ENCODE peak calls at places on chromosome 17, in four cellular contexts. One of them, this sample, is unnamed.
A peak's percentile ranks its signal among the peaks of the same experiment; 100 is the strongest.

GRCh38 chr17:17628388-17629008 is 37.0 kb upstream of the PEMT start:
- DNase-seq in heart right ventricle: no peak
- DNase-seq in neuronal stem cell: no peak
- DNase-seq in body of pancreas: no peak
- DNase-seq in this sample: peak; percentile 84

GRCh38 chr17:58338907-58339774 is 10.5 kb upstream of the TSPOAP1 start:
- DNase-seq in neuronal stem cell: no peak
- DNase-seq in heart right ventricle: no peak
- DNase-seq in body of pancreas: no peak
- DNase-seq in this sample: peak; percentile 93

GRCh38 chr17:52106638-52107261 is 51.8 kb downstream of the CA10 start:
- DNase-seq in neuronal stem cell: peak; percentile 44
- DNase-seq in heart right ventricle: no peak
- DNase-seq in body of pancreas: peak; percentile 73
- DNase-seq in this sample: no peak

GRCh38 chr17:4477286-4477791 is 21.3 kb upstream of the SPNS2 start:
- DNase-seq in neuronal stem cell: no peak
- DNase-seq in body of pancreas: no peak
- DNase-seq in heart right ventricle: no peak
- DNase-seq in this sample: no peak

GRCh38 chr17:40350410-40351184 is 13.9 kb downstream of the GJD3 start:
- DNase-seq in heart right ventricle: no peak
- DNase-seq in body of pancreas: no peak
- DNase-seq in neuronal stem cell: peak; percentile 94
- DNase-seq in this sample: no peak

GRCh38 chr17:72789711-72790110 is 302.8 kb downstream of the SLC39A11 start:
- DNase-seq in body of pancreas: no peak
- DNase-seq in neuronal stem cell: no peak
- DNase-seq in heart right ventricle: no peak
- DNase-seq in this sample: no peak

GRCh38 chr17:7289256-7290032 is 5.0 kb downstream of the YBX2 start:
- DNase-seq in neuronal stem cell: no peak
- DNase-seq in heart right ventricle: no peak
- DNase-seq in body of pancreas: no peak
- DNase-seq in this sample: no peak

GRCh38 chr17:39222151-39222550 is 3.6 kb downstream of the STAC2 start:
- DNase-seq in heart right ventricle: no peak
- DNase-seq in neuronal stem cell: no peak
- DNase-seq in body of pancreas: no peak
- DNase-seq in this sample: no peak

GRCh38 chr17:28716740-28717577 is 709 bp downstream of the RAB34 start:
- DNase-seq in body of pancreas: no peak
- DNase-seq in neuronal stem cell: peak; percentile 51
- DNase-seq in heart right ventricle: peak; percentile 42
- DNase-seq in this sample: no peak

GRCh38 chr17:73613271-73613941 is 30.8 kb downstream of the SDK2 start:
- DNase-seq in neuronal stem cell: peak; percentile 93
- DNase-seq in heart right ventricle: no peak
- DNase-seq in body of pancreas: no peak
- DNase-seq in this sample: no peak

GRCh38 chr17:34598161-34598776 is 18.9 kb downstream of the TMEM132E start:
- DNase-seq in neuronal stem cell: no peak
- DNase-seq in body of pancreas: no peak
- DNase-seq in heart right ventricle: no peak
- DNase-seq in this sample: no peak

GRCh38 chr17:57243171-57243622 is 13.1 kb upstream of the MSI2 start:
- DNase-seq in neuronal stem cell: peak; percentile 79
- DNase-seq in heart right ventricle: peak; percentile 67
- DNase-seq in body of pancreas: peak; percentile 72
- DNase-seq in this sample: peak; percentile 87

GRCh38 chr17:67686246-67686645 is 31.5 kb upstream of the NOL11 start:
- DNase-seq in body of pancreas: no peak
- DNase-seq in neuronal stem cell: no peak
- DNase-seq in heart right ventricle: no peak
- DNase-seq in this sample: no peak

GRCh38 chr17:40311575-40311974 is 2.6 kb downstream of the RARA start:
- DNase-seq in body of pancreas: peak; percentile 52
- DNase-seq in neuronal stem cell: no peak
- DNase-seq in heart right ventricle: peak; percentile 71
- DNase-seq in this sample: peak; percentile 79

GRCh38 chr17:73998246-73999220 is 204.9 kb upstream of the RPL38 start:
- DNase-seq in body of pancreas: peak; percentile 81
- DNase-seq in heart right ventricle: peak; percentile 33
- DNase-seq in neuronal stem cell: no peak
- DNase-seq in this sample: peak; percentile 85

GRCh38 chr17:59074494-59074893 is 32.2 kb downstream of the TRIM37 start:
- DNase-seq in heart right ventricle: no peak
- DNase-seq in neuronal stem cell: no peak
- DNase-seq in body of pancreas: no peak
- DNase-seq in this sample: no peak

GRCh38 chr17:38353084-38353604 is 1.5 kb downstream of the SOCS7 start:
- DNase-seq in neuronal stem cell: no peak
- DNase-seq in heart right ventricle: no peak
- DNase-seq in body of pancreas: no peak
- DNase-seq in this sample: no peak

GRCh38 chr17:18326572-18326971 is 11.5 kb downstream of the SMCR8 start:
- DNase-seq in neuronal stem cell: no peak
- DNase-seq in heart right ventricle: no peak
- DNase-seq in body of pancreas: no peak
- DNase-seq in this sample: no peak

GRCh38 chr17:8503807-8504206 is 68.1 kb downstream of the NDEL1 start:
- DNase-seq in heart right ventricle: no peak
- DNase-seq in body of pancreas: no peak
- DNase-seq in neuronal stem cell: no peak
- DNase-seq in this sample: no peak

GRCh38 chr17:72396121-72396520 is 275.3 kb downstream of the SOX9 start:
- DNase-seq in neuronal stem cell: no peak
- DNase-seq in body of pancreas: no peak
- DNase-seq in heart right ventricle: no peak
- DNase-seq in this sample: no peak

GRCh38 chr17:72270530-72270929 is 149.7 kb downstream of the SOX9 start:
- DNase-seq in heart right ventricle: peak; percentile 23
- DNase-seq in neuronal stem cell: no peak
- DNase-seq in body of pancreas: peak; percentile 20
- DNase-seq in this sample: no peak

GRCh38 chr17:4249452-4250029 is 14.2 kb downstream of the ANKFY1 start:
- DNase-seq in body of pancreas: no peak
- DNase-seq in heart right ventricle: no peak
- DNase-seq in neuronal stem cell: peak; percentile 8
- DNase-seq in this sample: no peak

GRCh38 chr17:18186271-18186982 is 2.8 kb downstream of the ALKBH5 start:
- DNase-seq in heart right ventricle: no peak
- DNase-seq in neuronal stem cell: no peak
- DNase-seq in body of pancreas: no peak
- DNase-seq in this sample: no peak

GRCh38 chr17:3989156-3989886 is 25.1 kb upstream of the ATP2A3 start:
- DNase-seq in neuronal stem cell: no peak
- DNase-seq in heart right ventricle: no peak
- DNase-seq in body of pancreas: no peak
- DNase-seq in this sample: no peak

GRCh38 chr17:57557793-57558681 is 187.1 kb downstream of the CCDC182 start:
- DNase-seq in body of pancreas: no peak
- DNase-seq in heart right ventricle: no peak
- DNase-seq in neuronal stem cell: no peak
- DNase-seq in this sample: no peak

GRCh38 chr17:73962308-73962707 is 241.2 kb upstream of the RPL38 start:
- DNase-seq in heart right ventricle: no peak
- DNase-seq in neuronal stem cell: no peak
- DNase-seq in body of pancreas: no peak
- DNase-seq in this sample: no peak

GRCh38 chr17:19533718-19534561 is at the start of gene SLC47A1:
- DNase-seq in neuronal stem cell: peak; percentile 40
- DNase-seq in heart right ventricle: peak; percentile 42
- DNase-seq in body of pancreas: peak; percentile 28
- DNase-seq in this sample: peak; percentile 80

GRCh38 chr17:73262676-73263642 is 1.3 kb upstream of the CPSF4L start:
- DNase-seq in neuronal stem cell: no peak
- DNase-seq in heart right ventricle: no peak
- DNase-seq in body of pancreas: no peak
- DNase-seq in this sample: peak; percentile 59

GRCh38 chr17:2238432-2239169 is 65.0 kb downstream of the SMG6 start:
- DNase-seq in heart right ventricle: peak; percentile 42
- DNase-seq in body of pancreas: no peak
- DNase-seq in neuronal stem cell: no peak
- DNase-seq in this sample: no peak

GRCh38 chr17:71202449-71202848 is 918.4 kb upstream of the SOX9 start:
- DNase-seq in heart right ventricle: no peak
- DNase-seq in neuronal stem cell: no peak
- DNase-seq in body of pancreas: no peak
- DNase-seq in this sample: no peak

GRCh38 chr17:46159686-46160085 is 33.5 kb downstream of the KANSL1 start:
- DNase-seq in heart right ventricle: no peak
- DNase-seq in neuronal stem cell: no peak
- DNase-seq in body of pancreas: no peak
- DNase-seq in this sample: no peak

GRCh38 chr17:596763-597644 is 117.6 kb downstream of the VPS53 start:
- DNase-seq in neuronal stem cell: no peak
- DNase-seq in heart right ventricle: no peak
- DNase-seq in body of pancreas: no peak
- DNase-seq in this sample: no peak

GRCh38 chr17:46794318-46794717 is 24.2 kb downstream of the WNT3 start:
- DNase-seq in neuronal stem cell: no peak
- DNase-seq in body of pancreas: no peak
- DNase-seq in heart right ventricle: no peak
- DNase-seq in this sample: no peak

GRCh38 chr17:28897769-28898259 is 281 bp upstream of the FLOT2 start:
- DNase-seq in neuronal stem cell: peak; percentile 27
- DNase-seq in body of pancreas: no peak
- DNase-seq in heart right ventricle: no peak
- DNase-seq in this sample: no peak

GRCh38 chr17:76264755-76265623 is at the start of gene UBALD2:
- DNase-seq in body of pancreas: peak; percentile 100
- DNase-seq in heart right ventricle: peak; percentile 99
- DNase-seq in neuronal stem cell: peak; percentile 94
- DNase-seq in this sample: peak; percentile 99

GRCh38 chr17:76267051-76267576 is 2.0 kb downstream of the UBALD2 start:
- DNase-seq in body of pancreas: no peak
- DNase-seq in neuronal stem cell: no peak
- DNase-seq in heart right ventricle: no peak
- DNase-seq in this sample: no peak

GRCh38 chr17:76268015-76268749 is 3.0 kb downstream of the UBALD2 start:
- DNase-seq in neuronal stem cell: no peak
- DNase-seq in heart right ventricle: peak; percentile 78
- DNase-seq in body of pancreas: peak; percentile 67
- DNase-seq in this sample: peak; percentile 95

GRCh38 chr17:76265624-76266243 is 586 bp downstream of the UBALD2 start:
- DNase-seq in neuronal stem cell: peak; percentile 55
- DNase-seq in body of pancreas: peak; percentile 81
- DNase-seq in heart right ventricle: peak; percentile 77
- DNase-seq in this sample: peak; percentile 92

GRCh38 chr17:76266244-76266938 is 1.2 kb downstream of the UBALD2 start:
- DNase-seq in heart right ventricle: no peak
- DNase-seq in body of pancreas: peak; percentile 38
- DNase-seq in neuronal stem cell: no peak
- DNase-seq in this sample: no peak
- H3K4me1 ChIP-seq in heart right ventricle: peaks cover 64% of the 10 kb centered on the region
- H3K4me1 ChIP-seq in body of pancreas: peaks cover 80% of the 10 kb centered on the region
- H3K4me1 ChIP-seq in neuronal stem cell: peaks cover 21% of the 10 kb centered on the region
- H3K4me1 ChIP-seq in this sample: peaks cover 86% of the 10 kb centered on the region

GRCh38 chr17:60832206-60832605 is 154.6 kb downstream of the BCAS3 start:
- DNase-seq in body of pancreas: no peak
- DNase-seq in heart right ventricle: no peak
- DNase-seq in neuronal stem cell: no peak
- DNase-seq in this sample: no peak
- H3K4me1 ChIP-seq in body of pancreas: peaks cover 4% of the 10 kb centered on the region
- H3K4me1 ChIP-seq in heart right ventricle: no peaks in the 10 kb centered on the region
- H3K4me1 ChIP-seq in neuronal stem cell: no peaks in the 10 kb centered on the region
- H3K4me1 ChIP-seq in this sample: no peaks in the 10 kb centered on the region

GRCh38 chr17:41538565-41538991 is 10.5 kb upstream of the KRT19 start:
- DNase-seq in body of pancreas: no peak
- DNase-seq in heart right ventricle: no peak
- DNase-seq in neuronal stem cell: no peak
- DNase-seq in this sample: peak; percentile 22

GRCh38 chr17:41537614-41537954 is 9.5 kb upstream of the KRT19 start:
- DNase-seq in body of pancreas: no peak
- DNase-seq in heart right ventricle: no peak
- DNase-seq in neuronal stem cell: no peak
- DNase-seq in this sample: peak; percentile 41

GRCh38 chr17:41535764-41536481 is 7.8 kb upstream of the KRT19 start:
- DNase-seq in neuronal stem cell: no peak
- DNase-seq in heart right ventricle: no peak
- DNase-seq in body of pancreas: no peak
- DNase-seq in this sample: peak; percentile 61

GRCh38 chr17:41537990-41538389 is 9.9 kb upstream of the KRT19 start:
- DNase-seq in heart right ventricle: no peak
- DNase-seq in neuronal stem cell: no peak
- DNase-seq in body of pancreas: no peak
- DNase-seq in this sample: peak; percentile 37

DNA sequence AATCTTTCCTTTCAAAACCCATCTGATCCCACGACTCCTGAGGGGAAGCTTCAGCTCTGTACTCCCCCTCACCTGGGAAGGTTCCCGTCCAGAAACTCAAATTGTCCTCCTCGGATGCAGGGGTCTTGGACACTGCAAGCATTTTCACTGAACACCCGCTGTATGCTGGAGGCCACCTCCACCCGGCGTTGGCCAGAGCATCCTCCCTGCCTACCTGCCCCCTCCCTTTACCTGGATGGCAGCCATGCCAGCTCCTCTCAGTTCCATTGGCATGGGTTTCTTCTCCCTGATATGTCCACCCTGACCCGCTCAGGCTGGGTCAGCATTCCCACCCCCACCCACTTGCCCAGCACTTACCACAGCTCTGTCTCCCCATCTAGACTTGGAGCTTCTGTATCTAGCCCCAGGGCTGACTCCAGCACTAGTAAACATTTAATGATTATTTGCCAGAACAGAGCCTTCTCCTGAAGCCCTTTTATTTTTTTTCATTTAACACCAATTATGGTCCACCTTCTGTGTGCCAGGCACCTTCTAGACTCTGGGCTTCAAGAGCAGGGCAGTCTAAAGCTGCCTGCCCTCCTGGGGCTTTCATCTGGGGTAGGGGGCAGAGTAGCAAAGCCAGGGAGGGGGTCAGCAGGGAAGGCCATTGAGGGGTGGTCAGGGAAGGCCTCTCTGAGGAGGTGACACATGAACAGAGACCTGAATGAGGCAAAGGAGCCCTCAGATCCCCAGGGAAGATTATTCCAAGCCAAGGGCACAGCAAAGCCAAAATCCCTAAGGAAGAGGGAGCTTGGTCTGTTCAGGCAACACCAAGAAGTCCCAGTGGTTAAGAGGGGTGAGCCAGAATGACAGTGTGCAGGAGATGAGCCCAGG is 8.9 kb upstream of the KRT19 start:
- DNase-seq in heart right ventricle: no peak
- DNase-seq in neuronal stem cell: no peak
- DNase-seq in body of pancreas: no peak
- DNase-seq in this sample: peak; percentile 41
- H3K4me1 ChIP-seq in heart right ventricle: no peaks in the 10 kb centered on the region
- H3K4me1 ChIP-seq in neuronal stem cell: peaks cover 12% of the 10 kb centered on the region
- H3K4me1 ChIP-seq in body of pancreas: no peaks in the 10 kb centered on the region
- H3K4me1 ChIP-seq in this sample: no peaks in the 10 kb centered on the region

DNA sequence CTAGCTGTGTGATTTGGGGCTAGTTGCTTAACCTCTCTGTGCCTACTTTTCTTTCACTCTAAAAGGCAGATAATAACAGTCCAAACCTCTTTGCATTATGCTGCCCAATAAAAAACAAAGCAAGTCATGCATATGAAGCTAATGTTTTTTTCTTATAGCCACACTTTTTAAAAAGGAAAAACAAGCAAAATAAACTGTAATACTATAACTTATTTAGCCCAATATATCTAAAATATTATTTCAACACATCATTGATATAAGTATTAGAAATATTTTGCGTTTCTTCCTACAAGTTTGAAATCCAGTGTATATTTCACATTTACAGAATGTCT is 22.4 kb downstream of the ANKRD40 start:
- DNase-seq in body of pancreas: no peak
- DNase-seq in heart right ventricle: no peak
- DNase-seq in neuronal stem cell: no peak
- DNase-seq in this sample: no peak
- H3K4me1 ChIP-seq in body of pancreas: peaks cover 74% of the 10 kb centered on the region
- H3K4me1 ChIP-seq in heart right ventricle: peaks cover 7% of the 10 kb centered on the region
- H3K4me1 ChIP-seq in neuronal stem cell: peaks cover 35% of the 10 kb centered on the region
- H3K4me1 ChIP-seq in this sample: peaks cover 23% of the 10 kb centered on the region